ENCODE peak calls at places on chromosomes 16 and 17, in six cellular contexts. R is naive thymus-derived CD4-positive, alpha-beta T cell; E is K562; G is A673; N is CD8-positive, alpha-beta memory T cell; X is uterus. T is an unnamed sample.

GRCh38 chr16:26578748-26579147 is 488.0 kb upstream of the C16orf82 start:
- DNase-seq in R (no peak), E (no peak), G (no peak), N (no peak), X (no peak), T (no peak)

GRCh38 chr17:80892019-80892855 is 99.4 kb upstream of the CHMP6 start:
- DNase-seq in R (no peak), E (peak; percentile 87), G (no peak), N (peak; percentile 80), X (peak; percentile 84), T (no peak)

GRCh38 chr17:27530791-27531391 is 74.6 kb downstream of the KSR1 start:
- DNase-seq in R (no peak), E (no peak), G (no peak), N (no peak), X (no peak), T (no peak)

GRCh38 chr16:11602321-11602720 is 15.6 kb upstream of the LITAF start:
- DNase-seq in R (no peak), E (no peak), G (no peak), N (no peak), X (no peak), T (no peak)

GRCh38 chr17:81335388-81336157 is 40.5 kb upstream of the SLC38A10 start:
- DNase-seq in R (no peak), E (no peak), G (no peak), N (no peak), X (no peak), T (no peak)

GRCh38 chr16:84138500-84138823 is 6.5 kb downstream of the HSDL1 start:
- DNase-seq in R (no peak), E (no peak), G (no peak), N (no peak), X (no peak), T (no peak)

GRCh38 chr16:69410285-69410990 is 14.0 kb upstream of the CYB5B start:
- DNase-seq in R (no peak), E (no peak), G (no peak), N (no peak), X (no peak), T (no peak)

GRCh38 chr17:17783121-17783824 is 53.5 kb downstream of the SREBF1 start:
- DNase-seq in R (peak; percentile 42), E (peak; percentile 74), G (peak; percentile 82), N (peak; percentile 53), X (peak; percentile 76), T (peak; percentile 65)

GRCh38 chr17:63665527-63666214 is 34.3 kb downstream of the LIMD2 start:
- DNase-seq in R (no peak), E (no peak), G (no peak), N (no peak), X (no peak), T (no peak)

GRCh38 chr17:49487202-49487601 is 7.9 kb upstream of the NGFR start:
- DNase-seq in R (no peak), E (no peak), G (no peak), N (no peak), X (no peak), T (no peak)

GRCh38 chr16:55949518-55949917 is 74.3 kb upstream of the CES5A start:
- DNase-seq in R (no peak), E (no peak), G (no peak), N (no peak), X (no peak), T (no peak)

GRCh38 chr17:28827672-28828071 is 14.9 kb downstream of the FAM222B start:
- DNase-seq in R (no peak), E (no peak), G (no peak), N (no peak), X (no peak), T (no peak)

GRCh38 chr17:65222216-65222738 is 85.1 kb downstream of the RGS9 start:
- DNase-seq in R (no peak), E (no peak), G (no peak), N (no peak), X (no peak), T (no peak)

GRCh38 chr17:59296190-59296589 is 35.3 kb upstream of the YPEL2 start:
- DNase-seq in R (no peak), E (no peak), G (no peak), N (no peak), X (no peak), T (no peak)

GRCh38 chr17:8041249-8041928 is 2.5 kb downstream of the ALOX15B start:
- DNase-seq in R (peak; percentile 18), E (peak; percentile 30), G (peak; percentile 80), N (peak; percentile 32), X (no peak), T (no peak)

GRCh38 chr16:66344533-66345145 is 21.9 kb upstream of the CDH5 start:
- DNase-seq in R (no peak), E (peak; percentile 30), G (peak; percentile 58), N (no peak), X (no peak), T (peak; percentile 55)

GRCh38 chr16:81582655-81583441 is 138.2 kb downstream of the CMIP start:
- DNase-seq in R (no peak), E (no peak), G (no peak), N (no peak), X (no peak), T (peak; percentile 49)

GRCh38 chr16:25007284-25007984 is 7.7 kb downstream of the ARHGAP17 start:
- DNase-seq in R (no peak), E (no peak), G (no peak), N (no peak), X (no peak), T (no peak)

GRCh38 chr17:63816669-63817068 is 10.6 kb upstream of the PSMC5 start:
- DNase-seq in R (no peak), E (no peak), G (no peak), N (no peak), X (no peak), T (no peak)

GRCh38 chr16:86985656-86986030 is 331.5 kb downstream of the C16orf95 start:
- DNase-seq in R (no peak), E (no peak), G (no peak), N (no peak), X (no peak), T (no peak)

GRCh38 chr17:72381597-72382397 is 261.0 kb downstream of the SOX9 start:
- DNase-seq in R (no peak), E (no peak), G (no peak), N (no peak), X (no peak), T (no peak)

GRCh38 chr16:10992112-10992511 is 47.7 kb downstream of the CLEC16A start:
- DNase-seq in R (no peak), E (no peak), G (no peak), N (no peak), X (no peak), T (no peak)

GRCh38 chr17:45753645-45754225 is 30.4 kb upstream of the CRHR1 start:
- DNase-seq in R (no peak), E (no peak), G (no peak), N (no peak), X (no peak), T (no peak)

GRCh38 chr17:32610027-32610650 is 123.3 kb downstream of the CDK5R1 start:
- DNase-seq in R (no peak), E (no peak), G (no peak), N (no peak), X (no peak), T (no peak)

GRCh38 chr17:66285149-66285548 is 17.3 kb upstream of the PRKCA start:
- DNase-seq in R (no peak), E (no peak), G (no peak), N (no peak), X (no peak), T (no peak)

GRCh38 chr16:66152841-66153525 is 213.5 kb upstream of the CDH5 start:
- DNase-seq in R (no peak), E (no peak), G (no peak), N (no peak), X (no peak), T (peak; percentile 91)

GRCh38 chr17:33889766-33890165 is 365.3 kb upstream of the CCL2 start:
- DNase-seq in R (no peak), E (no peak), G (no peak), N (no peak), X (no peak), T (no peak)

GRCh38 chr16:30997887-30998711 is 12.3 kb downstream of the STX1B start:
- DNase-seq in R (no peak), E (no peak), G (no peak), N (no peak), X (peak; percentile 60), T (no peak)

GRCh38 chr17:30234954-30235353 is 543 bp downstream of the SLC6A4 start:
- DNase-seq in R (no peak), E (no peak), G (no peak), N (no peak), X (no peak), T (no peak)

GRCh38 chr16:20072524-20073202 is 1.0 kb downstream of the GPR139 start:
- DNase-seq in R (no peak), E (no peak), G (no peak), N (no peak), X (no peak), T (no peak)
- H3K4me3 ChIP-seq in R (no peak overlapping the region), E (no peak overlapping the region), G (no peak overlapping the region), N (no peak overlapping the region), X (no peak overlapping the region), T (no peak overlapping the region)

DNA sequence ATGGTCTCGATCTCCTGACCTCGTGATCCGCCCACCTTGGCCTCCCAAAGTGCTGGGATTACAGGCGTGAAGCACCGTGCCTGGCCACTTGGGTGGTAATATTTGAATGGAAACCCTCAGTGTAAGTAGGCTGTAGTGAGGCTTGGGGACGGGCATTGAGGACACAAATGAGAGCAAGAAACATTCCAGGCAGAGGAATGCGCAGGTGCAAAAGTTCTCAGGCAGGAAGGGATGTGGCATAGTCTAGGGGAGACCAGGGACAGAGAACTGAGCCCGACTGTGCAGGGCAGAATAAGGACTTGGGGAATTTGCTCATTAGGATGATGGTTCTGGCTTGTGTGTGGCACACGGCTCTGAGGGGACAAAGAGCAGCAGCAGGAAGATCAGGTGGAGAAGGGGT is 54.8 kb downstream of the GRB2 start:
- DNase-seq in R (no peak), E (no peak), G (no peak), N (no peak), X (no peak), T (no peak)
- H3K4me1 ChIP-seq in R (peaks cover 36% of the 10 kb centered on the region), E (peaks cover 43% of the 10 kb centered on the region), G (peaks cover 18% of the 10 kb centered on the region), N (peaks cover 60% of the 10 kb centered on the region), X (peaks cover 5% of the 10 kb centered on the region), T (peaks cover 19% of the 10 kb centered on the region)

GRCh38 chr17:60524463-60525346 is 1.3 kb downstream of the APPBP2 start:
- DNase-seq in R (no peak), E (no peak), G (peak; percentile 29), N (no peak), X (no peak), T (no peak)

GRCh38 chr17:60522889-60523626 is 3.0 kb downstream of the APPBP2 start:
- DNase-seq in R (no peak), E (no peak), G (no peak), N (no peak), X (no peak), T (no peak)

GRCh38 chr17:60525624-60526514 is at the start of gene APPBP2:
- DNase-seq in R (peak; percentile 73), E (peak; percentile 90), G (peak; percentile 93), N (peak; percentile 72), X (peak; percentile 89), T (peak; percentile 88)

GRCh38 chr17:60525347-60525623 is 757 bp downstream of the APPBP2 start:
- DNase-seq in R (no peak), E (no peak), G (no peak), N (no peak), X (no peak), T (no peak)

GRCh38 chr17:60523822-60524221 is 2.2 kb downstream of the APPBP2 start:
- DNase-seq in R (no peak), E (no peak), G (no peak), N (no peak), X (no peak), T (no peak)
- H3K4me3 ChIP-seq in R (no peak overlapping the region), E (peak overlapping the region; percentile 96), G (peak overlapping the region; percentile 91), N (peak overlapping the region; percentile 98), X (peak overlapping the region; percentile 82), T (peak overlapping the region; percentile 87)

GRCh38 chr16:13858873-13859580 is 60.9 kb upstream of the ERCC4 start:
- DNase-seq in R (no peak), E (no peak), G (no peak), N (no peak), X (no peak), T (no peak)
- H3K4me1 ChIP-seq in R (no peaks in the 10 kb centered on the region), E (no peaks in the 10 kb centered on the region), G (no peaks in the 10 kb centered on the region), N (no peaks in the 10 kb centered on the region), X (no peaks in the 10 kb centered on the region), T (no peaks in the 10 kb centered on the region)